ENCODE peak calls at places on chromosomes 16 and 17, in nine cellular contexts. One of them, this sample, is unnamed.

GRCh38 chr17:4304417-4305027 is 40.7 kb upstream of the ANKFY1 start:
- DNase-seq in IMR-90: peak
- DNase-seq in HCT116: peak
- DNase-seq in esophagus squamous epithelium: no peak
- DNase-seq in Peyer's patch: no peak
- DNase-seq in stomach: peak
- DNase-seq in gastrocnemius medialis: no peak
- DNase-seq in tibial nerve: peak
- DNase-seq in adrenal gland: no peak
- DNase-seq in this sample: no peak

GRCh38 chr16:29028457-29029167 is 43.8 kb downstream of the LAT start:
- DNase-seq in tibial nerve: no peak
- DNase-seq in adrenal gland: no peak
- DNase-seq in Peyer's patch: no peak
- DNase-seq in stomach: no peak
- DNase-seq in esophagus squamous epithelium: no peak
- DNase-seq in HCT116: no peak
- DNase-seq in IMR-90: no peak
- DNase-seq in gastrocnemius medialis: no peak
- DNase-seq in this sample: no peak

GRCh38 chr17:17545031-17545820 is 46.3 kb downstream of the PEMT start:
- DNase-seq in stomach: no peak
- DNase-seq in tibial nerve: peak
- DNase-seq in gastrocnemius medialis: no peak
- DNase-seq in esophagus squamous epithelium: no peak
- DNase-seq in IMR-90: peak
- DNase-seq in adrenal gland: no peak
- DNase-seq in HCT116: no peak
- DNase-seq in Peyer's patch: no peak
- DNase-seq in this sample: no peak

GRCh38 chr17:76273923-76274558 is 8.9 kb downstream of the UBALD2 start:
- DNase-seq in stomach: no peak
- DNase-seq in Peyer's patch: no peak
- DNase-seq in HCT116: no peak
- DNase-seq in adrenal gland: no peak
- DNase-seq in esophagus squamous epithelium: no peak
- DNase-seq in tibial nerve: no peak
- DNase-seq in gastrocnemius medialis: no peak
- DNase-seq in IMR-90: no peak
- DNase-seq in this sample: no peak

GRCh38 chr17:79837888-79838540 is 1.2 kb downstream of the CBX4 start:
- DNase-seq in IMR-90: no peak
- DNase-seq in tibial nerve: no peak
- DNase-seq in Peyer's patch: no peak
- DNase-seq in gastrocnemius medialis: no peak
- DNase-seq in stomach: no peak
- DNase-seq in HCT116: no peak
- DNase-seq in esophagus squamous epithelium: no peak
- DNase-seq in adrenal gland: peak
- DNase-seq in this sample: peak

GRCh38 chr17:4479982-4480751 is 18.5 kb upstream of the SPNS2 start:
- DNase-seq in HCT116: no peak
- DNase-seq in IMR-90: no peak
- DNase-seq in esophagus squamous epithelium: no peak
- DNase-seq in gastrocnemius medialis: no peak
- DNase-seq in stomach: no peak
- DNase-seq in tibial nerve: no peak
- DNase-seq in Peyer's patch: peak
- DNase-seq in adrenal gland: no peak
- DNase-seq in this sample: no peak

GRCh38 chr16:8816967-8817662 is 19.5 kb downstream of the PMM2 start:
- DNase-seq in Peyer's patch: no peak
- DNase-seq in gastrocnemius medialis: no peak
- DNase-seq in tibial nerve: no peak
- DNase-seq in stomach: no peak
- DNase-seq in IMR-90: peak
- DNase-seq in adrenal gland: no peak
- DNase-seq in esophagus squamous epithelium: no peak
- DNase-seq in HCT116: no peak
- DNase-seq in this sample: no peak

GRCh38 chr16:72848759-72849664 is 198.9 kb downstream of the ZFHX3 start:
- DNase-seq in stomach: peak
- DNase-seq in gastrocnemius medialis: peak
- DNase-seq in esophagus squamous epithelium: no peak
- DNase-seq in HCT116: peak
- DNase-seq in tibial nerve: peak
- DNase-seq in adrenal gland: peak
- DNase-seq in IMR-90: peak
- DNase-seq in Peyer's patch: peak
- DNase-seq in this sample: peak

GRCh38 chr17:5203908-5204294 is 12.2 kb upstream of the ZNF594 start:
- DNase-seq in gastrocnemius medialis: no peak
- DNase-seq in adrenal gland: no peak
- DNase-seq in tibial nerve: no peak
- DNase-seq in HCT116: no peak
- DNase-seq in Peyer's patch: no peak
- DNase-seq in stomach: no peak
- DNase-seq in esophagus squamous epithelium: no peak
- DNase-seq in IMR-90: peak
- DNase-seq in this sample: no peak

GRCh38 chr17:27624555-27624954 is 6.4 kb upstream of the LGALS9 start:
- DNase-seq in gastrocnemius medialis: no peak
- DNase-seq in Peyer's patch: no peak
- DNase-seq in stomach: no peak
- DNase-seq in adrenal gland: no peak
- DNase-seq in IMR-90: no peak
- DNase-seq in tibial nerve: no peak
- DNase-seq in esophagus squamous epithelium: no peak
- DNase-seq in HCT116: no peak
- DNase-seq in this sample: no peak

GRCh38 chr17:59746849-59747445 is 39.5 kb downstream of the VMP1 start:
- DNase-seq in stomach: no peak
- DNase-seq in Peyer's patch: no peak
- DNase-seq in tibial nerve: no peak
- DNase-seq in adrenal gland: no peak
- DNase-seq in HCT116: no peak
- DNase-seq in gastrocnemius medialis: no peak
- DNase-seq in esophagus squamous epithelium: no peak
- DNase-seq in IMR-90: peak
- DNase-seq in this sample: no peak

GRCh38 chr17:59406808-59407381 is 75.4 kb downstream of the YPEL2 start:
- DNase-seq in IMR-90: peak
- DNase-seq in esophagus squamous epithelium: no peak
- DNase-seq in tibial nerve: no peak
- DNase-seq in stomach: no peak
- DNase-seq in adrenal gland: peak
- DNase-seq in Peyer's patch: no peak
- DNase-seq in HCT116: no peak
- DNase-seq in gastrocnemius medialis: no peak
- DNase-seq in this sample: no peak

GRCh38 chr16:90008708-90009145 is 10.5 kb downstream of the DBNDD1 start:
- DNase-seq in adrenal gland: no peak
- DNase-seq in gastrocnemius medialis: no peak
- DNase-seq in esophagus squamous epithelium: no peak
- DNase-seq in HCT116: no peak
- DNase-seq in stomach: no peak
- DNase-seq in Peyer's patch: no peak
- DNase-seq in IMR-90: peak
- DNase-seq in tibial nerve: no peak
- DNase-seq in this sample: no peak

GRCh38 chr17:42067371-42068180 is 17.2 kb upstream of the C17orf113 start:
- DNase-seq in gastrocnemius medialis: peak
- DNase-seq in tibial nerve: peak
- DNase-seq in HCT116: no peak
- DNase-seq in IMR-90: peak
- DNase-seq in Peyer's patch: peak
- DNase-seq in stomach: peak
- DNase-seq in esophagus squamous epithelium: no peak
- DNase-seq in adrenal gland: peak
- DNase-seq in this sample: peak

GRCh38 chr16:83676056-83676455 is 131.7 kb upstream of the HSBP1 start:
- DNase-seq in esophagus squamous epithelium: no peak
- DNase-seq in HCT116: no peak
- DNase-seq in gastrocnemius medialis: no peak
- DNase-seq in Peyer's patch: no peak
- DNase-seq in stomach: no peak
- DNase-seq in tibial nerve: no peak
- DNase-seq in IMR-90: no peak
- DNase-seq in adrenal gland: no peak
- DNase-seq in this sample: no peak

GRCh38 chr17:47663997-47664941 is 14.6 kb downstream of the KPNB1 start:
- DNase-seq in IMR-90: peak
- DNase-seq in HCT116: peak
- DNase-seq in adrenal gland: peak
- DNase-seq in gastrocnemius medialis: no peak
- DNase-seq in stomach: peak
- DNase-seq in tibial nerve: peak
- DNase-seq in esophagus squamous epithelium: no peak
- DNase-seq in Peyer's patch: no peak
- DNase-seq in this sample: peak

GRCh38 chr16:61500851-61501250 is 535.4 kb downstream of the CDH8 start:
- DNase-seq in HCT116: no peak
- DNase-seq in esophagus squamous epithelium: no peak
- DNase-seq in adrenal gland: no peak
- DNase-seq in stomach: no peak
- DNase-seq in tibial nerve: no peak
- DNase-seq in Peyer's patch: no peak
- DNase-seq in gastrocnemius medialis: no peak
- DNase-seq in IMR-90: no peak
- DNase-seq in this sample: no peak

GRCh38 chr16:30068333-30068732 is 2.8 kb downstream of the ALDOA start:
- DNase-seq in gastrocnemius medialis: no peak
- DNase-seq in stomach: no peak
- DNase-seq in adrenal gland: no peak
- DNase-seq in esophagus squamous epithelium: no peak
- DNase-seq in Peyer's patch: no peak
- DNase-seq in HCT116: no peak
- DNase-seq in tibial nerve: no peak
- DNase-seq in IMR-90: no peak
- DNase-seq in this sample: no peak
- H3K27ac ChIP-seq in gastrocnemius medialis: peak
- H3K27ac ChIP-seq in stomach: peak
- H3K27ac ChIP-seq in adrenal gland: peak
- H3K27ac ChIP-seq in esophagus squamous epithelium: peak
- H3K27ac ChIP-seq in Peyer's patch: peak
- H3K27ac ChIP-seq in HCT116: peak
- H3K27ac ChIP-seq in tibial nerve: no peak
- H3K27ac ChIP-seq in IMR-90: peak
- H3K27ac ChIP-seq in this sample: peak

GRCh38 chr17:19010729-19011505 is 6.4 kb upstream of the FAM83G start:
- DNase-seq in adrenal gland: peak
- DNase-seq in esophagus squamous epithelium: no peak
- DNase-seq in IMR-90: no peak
- DNase-seq in Peyer's patch: peak
- DNase-seq in tibial nerve: no peak
- DNase-seq in stomach: peak
- DNase-seq in gastrocnemius medialis: no peak
- DNase-seq in HCT116: no peak
- DNase-seq in this sample: peak
- TF ChIP-seq POLR2A in adrenal gland: no peak
- TF ChIP-seq POLR2A in esophagus squamous epithelium: no peak
- TF ChIP-seq POLR2A in IMR-90: no peak
- TF ChIP-seq POLR2A in Peyer's patch: no peak
- TF ChIP-seq POLR2A in tibial nerve: no peak
- TF ChIP-seq POLR2A in stomach: no peak
- TF ChIP-seq POLR2A in gastrocnemius medialis: no peak
- TF ChIP-seq POLR2A in HCT116: no peak
- TF ChIP-seq POLR2A in this sample: no peak

DNA sequence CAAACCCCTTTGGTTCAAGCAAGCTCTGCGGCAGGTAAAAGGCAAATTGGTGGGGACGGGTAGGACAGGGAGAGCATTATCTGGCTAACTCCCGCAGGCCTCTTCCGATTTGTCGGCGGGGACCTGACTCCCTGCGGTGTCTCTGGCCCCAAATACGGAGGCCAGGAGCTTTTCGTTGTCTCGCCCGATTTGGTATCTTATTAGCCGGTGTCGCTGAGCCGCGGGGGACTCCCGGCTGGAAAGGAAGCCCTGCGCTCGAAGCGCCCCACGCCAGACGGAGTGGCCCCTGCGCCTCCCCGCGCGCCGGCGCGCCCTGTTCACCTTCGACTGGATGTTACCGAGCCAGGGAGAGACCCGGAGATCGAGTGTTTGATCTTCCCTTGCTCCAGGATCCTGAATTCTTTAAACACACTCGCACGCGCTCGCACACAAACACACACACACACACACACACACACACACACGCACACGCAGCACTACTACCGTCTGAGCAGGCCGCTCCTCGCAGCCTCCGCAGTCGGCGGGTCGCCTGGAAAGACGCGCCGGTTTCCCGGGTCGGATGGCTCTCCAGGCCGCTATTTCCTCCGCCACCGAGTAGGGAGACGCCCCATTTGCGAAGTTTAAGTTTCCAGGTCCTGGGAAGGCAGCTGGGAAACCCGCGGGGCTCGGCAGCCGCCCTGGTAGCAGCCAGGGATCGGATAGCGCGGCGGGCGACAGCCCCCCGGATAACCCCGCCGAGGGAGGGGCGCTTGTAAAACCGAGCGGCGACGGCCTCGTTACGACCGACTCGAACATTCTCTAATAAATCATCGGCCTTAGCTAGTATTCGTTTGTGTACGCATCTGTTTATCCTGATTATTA is 3.3 kb downstream of the PRAC1 start:
- DNase-seq in esophagus squamous epithelium: no peak
- DNase-seq in stomach: no peak
- DNase-seq in gastrocnemius medialis: no peak
- DNase-seq in HCT116: no peak
- DNase-seq in tibial nerve: no peak
- DNase-seq in adrenal gland: no peak
- DNase-seq in IMR-90: no peak
- DNase-seq in Peyer's patch: peak
- DNase-seq in this sample: no peak
- H3K4me3 ChIP-seq in esophagus squamous epithelium: no peak
- H3K4me3 ChIP-seq in stomach: no peak
- H3K4me3 ChIP-seq in gastrocnemius medialis: peak
- H3K4me3 ChIP-seq in HCT116: no peak
- H3K4me3 ChIP-seq in tibial nerve: no peak
- H3K4me3 ChIP-seq in adrenal gland: no peak
- H3K4me3 ChIP-seq in IMR-90: no peak
- H3K4me3 ChIP-seq in Peyer's patch: peak
- H3K4me3 ChIP-seq in this sample: no peak

DNA sequence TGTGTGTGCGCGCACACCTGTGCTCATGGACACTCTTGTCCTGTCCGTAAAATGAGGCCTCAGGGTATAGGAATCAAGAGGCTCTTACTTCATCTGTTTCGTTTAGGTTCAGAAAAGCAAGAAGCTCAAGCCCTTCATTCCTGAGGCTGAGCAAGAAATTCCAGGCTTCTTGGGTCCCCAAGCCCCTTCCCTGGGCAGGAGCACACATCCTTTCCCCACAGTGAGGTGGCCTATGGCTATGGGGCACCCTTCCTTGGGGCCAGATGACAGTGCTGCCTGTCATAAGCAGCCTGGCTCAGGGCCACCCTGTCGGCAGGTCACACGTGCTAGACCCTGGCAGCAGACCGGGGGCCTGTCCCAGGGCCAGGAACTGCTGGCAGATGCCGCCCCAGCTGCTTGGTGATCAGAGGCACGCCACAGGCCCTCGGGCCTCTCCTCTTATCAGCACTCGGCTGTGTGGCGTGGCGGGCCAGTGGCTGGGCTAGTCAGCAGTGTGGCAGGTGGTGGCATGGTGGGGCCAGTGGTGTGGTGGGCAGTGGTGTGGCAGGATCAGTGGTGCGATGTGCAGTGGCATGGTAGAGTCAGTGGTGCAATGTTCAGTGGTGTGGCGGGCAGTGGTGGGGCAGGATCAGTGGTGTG is 50.2 kb downstream of the NKD1 start:
- DNase-seq in gastrocnemius medialis: peak
- DNase-seq in HCT116: no peak
- DNase-seq in esophagus squamous epithelium: no peak
- DNase-seq in stomach: peak
- DNase-seq in IMR-90: no peak
- DNase-seq in adrenal gland: peak
- DNase-seq in tibial nerve: no peak
- DNase-seq in Peyer's patch: no peak
- DNase-seq in this sample: peak
- H3K27ac ChIP-seq in gastrocnemius medialis: no peak
- H3K27ac ChIP-seq in HCT116: no peak
- H3K27ac ChIP-seq in esophagus squamous epithelium: peak
- H3K27ac ChIP-seq in stomach: no peak
- H3K27ac ChIP-seq in IMR-90: no peak
- H3K27ac ChIP-seq in adrenal gland: peak
- H3K27ac ChIP-seq in tibial nerve: no peak
- H3K27ac ChIP-seq in Peyer's patch: no peak
- H3K27ac ChIP-seq in this sample: no peak